ENCODE peak calls at places on chromosomes 1 and 21, in eight cellular contexts. One of them, this sample, is unnamed.

GRCh38 chr1:223700388-223700918 is 11.9 kb upstream of the CAPN2 start:
- DNase-seq in CD8-positive, alpha-beta T cell: no peak
- DNase-seq in AG09309: no peak
- DNase-seq in GM06990: no peak
- DNase-seq in GM13977: no peak
- DNase-seq in lung: no peak
- DNase-seq in WTC11: no peak
- DNase-seq in B cell: no peak
- DNase-seq in this sample: no peak

GRCh38 chr1:189597083-189597482 is 880.6 kb downstream of the BRINP3 start:
- DNase-seq in CD8-positive, alpha-beta T cell: no peak
- DNase-seq in AG09309: no peak
- DNase-seq in GM06990: no peak
- DNase-seq in GM13977: no peak
- DNase-seq in lung: peak
- DNase-seq in WTC11: no peak
- DNase-seq in B cell: no peak
- DNase-seq in this sample: no peak

GRCh38 chr1:214476229-214476957 is 75.0 kb downstream of the PTPN14 start:
- DNase-seq in CD8-positive, alpha-beta T cell: no peak
- DNase-seq in AG09309: no peak
- DNase-seq in GM06990: no peak
- DNase-seq in GM13977: no peak
- DNase-seq in lung: no peak
- DNase-seq in WTC11: no peak
- DNase-seq in B cell: no peak
- DNase-seq in this sample: no peak

GRCh38 chr21:45145146-45145545 is 70.8 kb downstream of the ADARB1 start:
- DNase-seq in CD8-positive, alpha-beta T cell: no peak
- DNase-seq in AG09309: no peak
- DNase-seq in GM06990: no peak
- DNase-seq in GM13977: no peak
- DNase-seq in lung: no peak
- DNase-seq in WTC11: no peak
- DNase-seq in B cell: no peak
- DNase-seq in this sample: no peak

GRCh38 chr1:78095618-78096416 is 50.1 kb downstream of the GIPC2 start:
- DNase-seq in CD8-positive, alpha-beta T cell: no peak
- DNase-seq in AG09309: peak
- DNase-seq in GM06990: no peak
- DNase-seq in GM13977: no peak
- DNase-seq in lung: no peak
- DNase-seq in WTC11: no peak
- DNase-seq in B cell: no peak
- DNase-seq in this sample: no peak

GRCh38 chr21:43269461-43269860 is 100.7 kb downstream of the CRYAA start:
- DNase-seq in CD8-positive, alpha-beta T cell: peak
- DNase-seq in AG09309: no peak
- DNase-seq in GM06990: peak
- DNase-seq in GM13977: peak
- DNase-seq in lung: no peak
- DNase-seq in WTC11: peak
- DNase-seq in B cell: no peak
- DNase-seq in this sample: no peak

GRCh38 chr1:152907686-152908601 is at the start of gene IVL:
- DNase-seq in CD8-positive, alpha-beta T cell: no peak
- DNase-seq in AG09309: no peak
- DNase-seq in GM06990: peak
- DNase-seq in GM13977: peak
- DNase-seq in lung: no peak
- DNase-seq in WTC11: no peak
- DNase-seq in B cell: no peak
- DNase-seq in this sample: no peak

GRCh38 chr21:45336870-45337269 is 49.2 kb upstream of the POFUT2 start:
- DNase-seq in CD8-positive, alpha-beta T cell: no peak
- DNase-seq in AG09309: no peak
- DNase-seq in GM06990: no peak
- DNase-seq in GM13977: no peak
- DNase-seq in lung: no peak
- DNase-seq in WTC11: no peak
- DNase-seq in B cell: no peak
- DNase-seq in this sample: no peak

GRCh38 chr1:60483471-60483870 is 409.9 kb upstream of the C1orf87 start:
- DNase-seq in CD8-positive, alpha-beta T cell: no peak
- DNase-seq in AG09309: no peak
- DNase-seq in GM06990: no peak
- DNase-seq in GM13977: no peak
- DNase-seq in lung: no peak
- DNase-seq in WTC11: no peak
- DNase-seq in B cell: no peak
- DNase-seq in this sample: no peak

GRCh38 chr1:200038645-200038986 is 11.1 kb downstream of the NR5A2 start:
- DNase-seq in CD8-positive, alpha-beta T cell: no peak
- DNase-seq in AG09309: no peak
- DNase-seq in GM06990: no peak
- DNase-seq in GM13977: peak
- DNase-seq in lung: no peak
- DNase-seq in WTC11: peak
- DNase-seq in B cell: no peak
- DNase-seq in this sample: no peak

GRCh38 chr1:37189111-37189510 is 154.8 kb upstream of the GRIK3 start:
- DNase-seq in CD8-positive, alpha-beta T cell: no peak
- DNase-seq in AG09309: no peak
- DNase-seq in GM06990: no peak
- DNase-seq in GM13977: no peak
- DNase-seq in lung: no peak
- DNase-seq in WTC11: no peak
- DNase-seq in B cell: no peak
- DNase-seq in this sample: no peak

GRCh38 chr1:85623061-85623471 is 42.5 kb downstream of the CCN1 start:
- DNase-seq in CD8-positive, alpha-beta T cell: no peak
- DNase-seq in AG09309: peak
- DNase-seq in GM06990: peak
- DNase-seq in GM13977: no peak
- DNase-seq in lung: no peak
- DNase-seq in WTC11: no peak
- DNase-seq in B cell: no peak
- DNase-seq in this sample: peak

GRCh38 chr21:22763442-22763841 is 1765.2 kb downstream of the NCAM2 start:
- DNase-seq in CD8-positive, alpha-beta T cell: no peak
- DNase-seq in AG09309: no peak
- DNase-seq in GM06990: no peak
- DNase-seq in GM13977: no peak
- DNase-seq in lung: no peak
- DNase-seq in WTC11: no peak
- DNase-seq in B cell: no peak
- DNase-seq in this sample: no peak

GRCh38 chr21:35940074-35940927 is 120.0 kb downstream of the SETD4 start:
- DNase-seq in CD8-positive, alpha-beta T cell: no peak
- DNase-seq in AG09309: peak
- DNase-seq in GM06990: no peak
- DNase-seq in GM13977: peak
- DNase-seq in lung: peak
- DNase-seq in WTC11: peak
- DNase-seq in B cell: peak
- DNase-seq in this sample: peak

GRCh38 chr1:18580676-18581419 is 49.8 kb upstream of the PAX7 start:
- DNase-seq in CD8-positive, alpha-beta T cell: no peak
- DNase-seq in AG09309: no peak
- DNase-seq in GM06990: no peak
- DNase-seq in GM13977: no peak
- DNase-seq in lung: no peak
- DNase-seq in WTC11: no peak
- DNase-seq in B cell: no peak
- DNase-seq in this sample: no peak
- TF ChIP-seq CTCF in CD8-positive, alpha-beta T cell: no peak
- TF ChIP-seq CTCF in AG09309: no peak
- TF ChIP-seq CTCF in GM06990: no peak
- TF ChIP-seq CTCF in GM13977: no peak
- TF ChIP-seq CTCF in lung: no peak
- TF ChIP-seq CTCF in WTC11: no peak
- TF ChIP-seq CTCF in B cell: no peak
- TF ChIP-seq CTCF in this sample: no peak

DNA sequence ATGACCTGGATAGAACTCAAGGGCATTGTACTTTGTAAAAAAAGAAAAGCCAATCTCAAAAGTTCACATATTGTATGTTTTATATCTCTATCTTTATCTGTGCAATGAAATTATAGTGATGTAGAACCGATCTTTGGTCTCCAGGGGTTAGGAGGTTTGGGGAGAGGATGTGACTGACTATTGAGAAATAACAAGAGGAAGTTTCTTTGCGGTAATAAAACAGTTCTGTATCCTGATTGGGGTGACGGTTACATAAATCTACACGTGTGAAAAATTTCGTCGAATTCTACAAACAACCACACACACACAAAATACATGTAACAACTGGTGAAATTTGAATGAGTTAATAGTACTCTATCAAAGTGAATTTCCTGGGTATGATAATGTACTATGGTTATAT is 10.6 kb upstream of the OR2T33 start:
- DNase-seq in CD8-positive, alpha-beta T cell: no peak
- DNase-seq in AG09309: no peak
- DNase-seq in GM06990: no peak
- DNase-seq in GM13977: no peak
- DNase-seq in lung: no peak
- DNase-seq in WTC11: no peak
- DNase-seq in B cell: no peak
- DNase-seq in this sample: no peak
- TF ChIP-seq CTCF in CD8-positive, alpha-beta T cell: no peak
- TF ChIP-seq CTCF in AG09309: no peak
- TF ChIP-seq CTCF in GM06990: no peak
- TF ChIP-seq CTCF in GM13977: no peak
- TF ChIP-seq CTCF in lung: no peak
- TF ChIP-seq CTCF in WTC11: no peak
- TF ChIP-seq CTCF in B cell: no peak
- TF ChIP-seq CTCF in this sample: no peak

GRCh38 chr1:48869116-48869893 is 92.6 kb upstream of the BEND5 start:
- DNase-seq in CD8-positive, alpha-beta T cell: no peak
- DNase-seq in AG09309: peak
- DNase-seq in GM06990: no peak
- DNase-seq in GM13977: no peak
- DNase-seq in lung: no peak
- DNase-seq in WTC11: peak
- DNase-seq in B cell: no peak
- DNase-seq in this sample: no peak
- TF ChIP-seq CTCF in CD8-positive, alpha-beta T cell: no peak
- TF ChIP-seq CTCF in AG09309: peak
- TF ChIP-seq CTCF in GM06990: no peak
- TF ChIP-seq CTCF in GM13977: no peak
- TF ChIP-seq CTCF in lung: no peak
- TF ChIP-seq CTCF in WTC11: no peak
- TF ChIP-seq CTCF in B cell: no peak
- TF ChIP-seq CTCF in this sample: peak

GRCh38 chr1:9593492-9594465 is 5.1 kb downstream of the TMEM201 start:
- DNase-seq in CD8-positive, alpha-beta T cell: no peak
- DNase-seq in AG09309: no peak
- DNase-seq in GM06990: peak
- DNase-seq in GM13977: peak
- DNase-seq in lung: peak
- DNase-seq in WTC11: peak
- DNase-seq in B cell: peak
- DNase-seq in this sample: no peak
- TF ChIP-seq CTCF in CD8-positive, alpha-beta T cell: no peak
- TF ChIP-seq CTCF in AG09309: no peak
- TF ChIP-seq CTCF in GM06990: no peak
- TF ChIP-seq CTCF in GM13977: no peak
- TF ChIP-seq CTCF in lung: no peak
- TF ChIP-seq CTCF in WTC11: no peak
- TF ChIP-seq CTCF in B cell: no peak
- TF ChIP-seq CTCF in this sample: no peak